ENCODE peak calls at places on chromosomes 7 and 10, in four cellular contexts. Y is HCT116, P is HepG2, H is A673. Q is an unnamed sample.

GRCh38 chr7:99772565-99772964 is 11.4 kb downstream of the CYP3A4 start:
- DNase-seq in Y (no peak), H (no peak), P (peak; percentile 85), Q (no peak)

GRCh38 chr7:118057404-118057803 is 126.6 kb upstream of the LSM8 start:
- DNase-seq in P (no peak), Y (no peak), H (no peak), Q (no peak)

GRCh38 chr7:29987083-29987482 is 2.5 kb downstream of the SCRN1 start:
- DNase-seq in P (peak; percentile 53), H (no peak), Y (no peak), Q (no peak)

GRCh38 chr10:124351481-124352220 is 67.1 kb downstream of the OAT start:
- DNase-seq in P (no peak), H (no peak), Y (no peak), Q (no peak)

GRCh38 chr7:129433823-129434171 is 435 bp upstream of the STRIP2 start:
- DNase-seq in P (peak; percentile 65), H (no peak), Y (peak; percentile 46), Q (no peak)

GRCh38 chr7:127119517-127119916 is 133.2 kb downstream of the GRM8 start:
- DNase-seq in H (no peak), P (no peak), Y (no peak), Q (no peak)

GRCh38 chr7:28418311-28418710 is 6.0 kb downstream of the CREB5 start:
- DNase-seq in H (no peak), Y (no peak), P (no peak), Q (no peak)

GRCh38 chr7:90192876-90193765 is 18.4 kb upstream of the STEAP2 start:
- DNase-seq in H (no peak), Y (no peak), P (no peak), Q (no peak)

GRCh38 chr7:85512802-85513201 is 325.9 kb upstream of the SEMA3D start:
- DNase-seq in P (no peak), Y (no peak), H (peak; percentile 14), Q (no peak)

GRCh38 chr10:4188406-4188805 is 403.4 kb upstream of the KLF6 start:
- DNase-seq in P (no peak), H (no peak), Y (no peak), Q (no peak)

GRCh38 chr10:24850726-24851300 is 101.6 kb downstream of the PRTFDC1 start:
- DNase-seq in P (no peak), H (peak; percentile 43), Y (no peak), Q (no peak)

GRCh38 chr10:17229016-17229716 is 1.1 kb downstream of the VIM start:
- DNase-seq in P (no peak), Y (no peak), H (peak; percentile 94), Q (no peak)

GRCh38 chr7:108248821-108249220 is 118.7 kb upstream of the LAMB4 start:
- DNase-seq in H (no peak), P (no peak), Y (no peak), Q (no peak)

DNA sequence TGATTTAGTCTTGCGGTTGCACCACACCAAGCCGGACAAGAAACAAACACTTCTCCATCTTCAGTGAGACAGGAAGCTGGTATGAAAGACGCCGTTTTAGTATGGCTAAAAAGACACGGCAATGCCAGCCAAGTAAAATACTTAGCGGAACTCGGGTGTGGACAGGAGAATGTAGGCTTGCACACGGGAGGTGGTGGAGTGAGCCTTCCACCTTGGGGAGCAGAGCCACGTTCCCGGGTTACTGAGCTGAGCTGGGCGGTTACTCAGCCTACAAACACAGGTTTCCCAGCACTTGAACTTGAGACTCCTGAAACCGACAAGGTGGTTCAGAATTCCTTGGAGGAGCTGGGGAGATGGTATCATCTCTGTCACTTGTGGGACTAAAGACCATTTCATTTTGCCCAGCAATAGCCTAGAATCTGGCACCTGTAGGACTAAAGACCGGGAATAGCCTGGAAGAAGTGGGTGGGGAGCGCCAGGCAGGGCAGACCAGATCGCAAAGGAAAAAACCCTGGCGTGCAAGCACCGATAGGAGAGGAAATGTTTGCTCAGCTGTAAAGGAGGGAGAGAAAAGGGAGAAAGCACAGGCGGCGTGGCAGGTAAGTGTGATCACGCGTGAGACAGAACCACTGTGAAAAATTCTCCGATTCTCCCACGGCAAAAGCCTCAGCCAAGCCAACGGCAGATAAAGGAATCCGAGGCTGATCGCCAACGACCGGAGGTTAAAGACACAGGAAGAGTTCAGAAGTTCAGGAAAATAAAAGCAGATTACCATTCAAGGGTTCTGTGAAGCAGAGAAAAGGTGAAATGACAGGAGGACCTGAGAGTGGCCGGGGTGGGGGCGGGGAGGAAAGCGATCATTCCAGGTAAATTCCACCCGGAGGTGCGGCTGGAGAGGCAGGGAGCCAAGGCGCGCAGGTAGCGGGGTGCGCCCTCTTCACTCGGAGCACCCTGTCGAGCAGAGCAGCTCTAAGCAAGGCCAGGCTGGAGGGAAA is 35.0 kb upstream of the SEPHS1 start:
- DNase-seq in H (no peak), Y (no peak), P (no peak), Q (no peak)
- TF ChIP-seq EZH2 in H (no peak), Y (no peak), P (peak; percentile 48), Q (no peak)

GRCh38 chr10:100482181-100482833 is 19.5 kb downstream of the WNT8B start:
- DNase-seq in H (peak; percentile 82), P (peak; percentile 52), Y (peak; percentile 13), Q (no peak)
- H3K4me3 ChIP-seq in H (peak overlapping the region; percentile 49), P (peak overlapping the region; percentile 58), Y (no peak overlapping the region), Q (peak overlapping the region; percentile 63)

GRCh38 chr7:138235207-138235606 is 158.9 kb downstream of the AKR1D1 start:
- DNase-seq in P (no peak), Y (no peak), H (no peak), Q (no peak)
- TF ChIP-seq EZH2 in P (no peak), Y (no peak), H (no peak), Q (no peak)

DNA sequence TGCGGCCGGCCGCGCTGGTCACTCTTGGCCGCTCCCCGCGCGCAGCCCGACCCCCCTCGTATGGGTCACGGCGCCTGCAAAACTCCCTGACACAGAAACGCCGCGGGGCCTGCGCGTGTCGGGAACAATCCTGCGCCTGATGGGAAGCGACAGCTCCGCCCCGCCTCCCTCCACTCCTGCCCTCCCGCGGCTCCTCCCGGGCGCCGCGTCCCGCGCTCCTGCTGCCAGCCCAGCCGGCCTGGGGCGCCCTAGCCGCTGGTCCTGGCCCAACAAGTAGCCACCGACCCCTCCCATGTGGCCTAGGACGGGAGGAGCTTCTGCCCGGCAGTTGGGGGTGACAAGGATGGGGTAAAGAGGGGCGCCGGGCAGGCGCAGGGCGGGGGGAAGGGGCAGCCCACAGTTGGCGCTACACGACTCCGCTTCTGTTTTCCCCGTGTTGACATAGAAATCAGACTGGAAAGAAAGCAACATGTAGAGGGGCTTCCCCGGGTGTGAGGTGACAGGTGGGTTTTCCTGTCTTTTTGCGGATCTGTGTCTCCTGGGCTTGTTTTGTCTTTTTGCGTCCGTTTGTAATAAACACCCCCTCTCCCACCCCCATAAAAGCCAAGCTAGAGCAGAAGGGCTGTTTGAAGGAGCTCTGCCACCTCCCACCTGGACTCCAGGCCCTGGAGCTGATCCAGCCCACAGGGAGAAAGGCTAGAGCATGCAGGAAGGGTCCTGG is 35.1 kb upstream of the PAX2 start:
- DNase-seq in P (no peak), H (no peak), Y (no peak), Q (no peak)
- H3K4me3 ChIP-seq in P (no peak overlapping the region), H (peak overlapping the region; percentile 23), Y (peak overlapping the region; percentile 19), Q (no peak overlapping the region)

GRCh38 chr10:101293007-101293723 is 60.8 kb upstream of the BTRC start:
- DNase-seq in H (no peak), P (no peak), Y (no peak), Q (no peak)

GRCh38 chr10:101289541-101289940 is 60.3 kb upstream of the LBX1 start:
- DNase-seq in H (no peak), Y (no peak), P (no peak), Q (no peak)

GRCh38 chr10:101290415-101290814 is 61.2 kb upstream of the LBX1 start:
- DNase-seq in P (no peak), Y (no peak), H (no peak), Q (no peak)

GRCh38 chr10:101292194-101293006 is 61.6 kb upstream of the BTRC start:
- DNase-seq in H (peak; percentile 43), P (no peak), Y (no peak), Q (no peak)

GRCh38 chr10:101291254-101292193 is 62.3 kb upstream of the LBX1 start:
- DNase-seq in H (peak; percentile 75), Y (no peak), P (peak; percentile 30), Q (no peak)
- TF ChIP-seq EZH2 in H (no peak), Y (no peak), P (no peak), Q (no peak)

GRCh38 chr7:94909023-94909466 is 1.7 kb downstream of the PPP1R9A start:
- DNase-seq in Y (no peak), H (no peak), P (no peak), Q (no peak)

GRCh38 chr7:94908204-94909022 is 1.0 kb downstream of the PPP1R9A start:
- DNase-seq in P (peak; percentile 54), H (peak; percentile 54), Y (peak; percentile 16), Q (no peak)

GRCh38 chr7:94907026-94907419 is 371 bp upstream of the PPP1R9A start:
- DNase-seq in H (peak; percentile 17), P (peak; percentile 12), Y (peak; percentile 29), Q (no peak)

GRCh38 chr7:94906035-94906796 is 1.2 kb upstream of the PPP1R9A start:
- DNase-seq in P (peak; percentile 78), Y (no peak), H (no peak), Q (no peak)

GRCh38 chr7:94907420-94908203 is at the start of gene PPP1R9A:
- DNase-seq in H (peak; percentile 65), Y (peak; percentile 21), P (peak; percentile 63), Q (no peak)
- H3K4me3 ChIP-seq in H (peak within 1 kb of the TSS; percentile 66), Y (peak within 1 kb of the TSS; percentile 65), P (peak within 1 kb of the TSS; percentile 66), Q (peak within 1 kb of the TSS; percentile 93)

GRCh38 chr7:88306590-88307048 is at the start of gene STEAP4:
- DNase-seq in H (peak; percentile 4), P (no peak), Y (peak; percentile 19), Q (no peak)
- TF ChIP-seq EZH2 in H (peak; percentile 13), P (no peak), Y (no peak), Q (peak; percentile 34)

DNA sequence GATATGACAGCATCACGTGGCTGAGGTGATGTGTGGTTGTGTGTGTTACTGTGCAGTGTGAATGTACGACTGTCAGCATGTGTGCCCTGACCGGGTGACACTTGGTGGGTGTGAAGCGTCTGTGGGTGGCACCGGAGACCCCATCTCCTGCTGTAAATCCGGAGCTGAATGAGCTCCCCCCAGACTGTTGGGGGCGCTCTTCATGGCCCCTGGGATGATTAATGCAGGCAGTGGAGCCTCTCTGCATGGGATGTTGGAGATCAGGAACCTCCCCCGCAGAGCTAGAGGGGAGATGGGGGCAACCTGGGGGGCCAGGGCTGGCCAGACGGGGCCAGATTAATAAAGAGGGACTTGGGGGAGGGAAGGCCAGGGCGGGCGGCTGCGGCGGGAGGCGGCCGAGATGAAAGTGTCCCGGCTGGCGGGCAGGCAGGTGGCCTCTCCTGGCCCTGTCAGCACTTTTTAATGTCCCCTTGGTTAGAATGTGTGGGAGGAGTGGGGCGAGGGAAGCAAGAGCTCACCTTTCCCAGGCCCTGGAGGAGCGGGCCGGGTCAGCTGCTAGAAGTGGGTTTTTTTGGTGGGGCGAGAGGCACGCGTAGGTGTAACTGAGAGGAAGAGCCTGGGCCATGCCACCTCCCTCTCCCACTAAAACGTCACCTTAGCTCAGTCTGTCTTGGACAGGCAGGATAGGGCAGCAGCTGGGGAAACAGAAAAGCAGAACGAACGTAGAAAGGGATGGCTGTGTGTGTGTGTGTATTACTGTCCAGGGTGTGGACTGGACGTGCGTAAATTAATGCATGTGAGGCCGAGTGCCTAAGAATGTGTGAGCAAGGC is 34.2 kb downstream of the HIF1AN start:
- DNase-seq in P (peak; percentile 43), Y (peak; percentile 37), H (no peak), Q (no peak)
- H3K4me3 ChIP-seq in P (peak overlapping the region; percentile 69), Y (peak overlapping the region; percentile 71), H (no peak overlapping the region), Q (no peak overlapping the region)

DNA sequence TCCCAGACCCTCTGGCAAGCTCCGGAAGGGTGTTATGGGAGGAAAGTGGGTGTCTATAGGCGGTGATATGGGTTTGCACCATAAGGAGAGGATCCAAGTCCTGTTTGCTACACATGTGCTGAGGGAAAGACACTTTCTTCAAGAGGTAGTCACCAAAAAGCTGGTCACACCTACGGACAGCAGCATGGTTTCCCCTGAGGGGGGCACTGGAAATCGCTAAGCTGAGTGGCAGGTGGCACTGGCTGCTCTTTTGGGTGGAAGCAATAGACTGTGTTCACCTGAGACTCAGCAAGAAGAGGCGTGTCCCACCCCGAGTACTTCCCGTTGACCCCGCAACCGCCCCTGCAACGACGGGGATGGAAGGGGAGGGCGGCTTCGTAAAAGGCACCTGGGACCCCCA is 1.8 kb upstream of the FOXI2 start:
- DNase-seq in P (no peak), Y (no peak), H (no peak), Q (no peak)
- TF ChIP-seq EZH2 in P (no peak), Y (no peak), H (no peak), Q (no peak)

Q was measured in SK-N-MC.